ENCODE peak calls at places on chromosome X, in six cellular contexts. One of them, this sample, is unnamed.

GRCh38 chrX:20300822-20301221 is 34.1 kb upstream of the RPS6KA3 start:
- DNase-seq in HCT116: no peak
- DNase-seq in hepatocyte: no peak
- DNase-seq in MM.1S: no peak
- DNase-seq in PC-3: no peak
- DNase-seq in PC-9: no peak
- DNase-seq in this sample: no peak

GRCh38 chrX:40867352-40867751 is 132.0 kb upstream of the MED14 start:
- DNase-seq in PC-3: peak; percentile 70
- DNase-seq in HCT116: peak; percentile 8
- DNase-seq in MM.1S: no peak
- DNase-seq in PC-9: peak; percentile 18
- DNase-seq in hepatocyte: peak; percentile 54
- DNase-seq in this sample: no peak

GRCh38 chrX:1035206-1035605 is 177.2 kb downstream of the CRLF2 start:
- DNase-seq in HCT116: no peak
- DNase-seq in PC-3: no peak
- DNase-seq in PC-9: no peak
- DNase-seq in hepatocyte: no peak
- DNase-seq in MM.1S: no peak
- DNase-seq in this sample: no peak

GRCh38 chrX:72254835-72255234 is 16.0 kb upstream of the ERCC6L start:
- DNase-seq in HCT116: no peak
- DNase-seq in MM.1S: no peak
- DNase-seq in PC-9: no peak
- DNase-seq in PC-3: no peak
- DNase-seq in hepatocyte: no peak
- DNase-seq in this sample: no peak

GRCh38 chrX:10077425-10078188 is 79.2 kb upstream of the CLCN4 start:
- DNase-seq in PC-3: peak; percentile 82
- DNase-seq in HCT116: no peak
- DNase-seq in MM.1S: no peak
- DNase-seq in hepatocyte: no peak
- DNase-seq in PC-9: no peak
- DNase-seq in this sample: peak; percentile 50

GRCh38 chrX:68440940-68441339 is 7.6 kb upstream of the OPHN1 start:
- DNase-seq in hepatocyte: peak; percentile 71
- DNase-seq in HCT116: no peak
- DNase-seq in PC-3: peak; percentile 74
- DNase-seq in MM.1S: no peak
- DNase-seq in PC-9: peak; percentile 32
- DNase-seq in this sample: no peak

GRCh38 chrX:78624884-78625283 is 34.2 kb downstream of the RTL3 start:
- DNase-seq in PC-9: no peak
- DNase-seq in MM.1S: no peak
- DNase-seq in hepatocyte: no peak
- DNase-seq in PC-3: no peak
- DNase-seq in HCT116: no peak
- DNase-seq in this sample: no peak

GRCh38 chrX:53223068-53223693 is 1.8 kb downstream of the KDM5C start:
- DNase-seq in hepatocyte: no peak
- DNase-seq in PC-9: peak; percentile 15
- DNase-seq in HCT116: no peak
- DNase-seq in PC-3: peak; percentile 22
- DNase-seq in MM.1S: no peak
- DNase-seq in this sample: no peak

GRCh38 chrX:42530027-42530426 is 247.9 kb downstream of the PPP1R2C start:
- DNase-seq in PC-9: no peak
- DNase-seq in MM.1S: no peak
- DNase-seq in HCT116: no peak
- DNase-seq in PC-3: peak; percentile 25
- DNase-seq in hepatocyte: peak; percentile 38
- DNase-seq in this sample: no peak

GRCh38 chrX:78643874-78644273 is 15.3 kb downstream of the RTL3 start:
- DNase-seq in PC-9: no peak
- DNase-seq in PC-3: no peak
- DNase-seq in hepatocyte: no peak
- DNase-seq in MM.1S: no peak
- DNase-seq in HCT116: no peak
- DNase-seq in this sample: no peak

GRCh38 chrX:66163849-66164401 is at the start of gene HEPH:
- DNase-seq in MM.1S: no peak
- DNase-seq in HCT116: no peak
- DNase-seq in PC-9: no peak
- DNase-seq in PC-3: no peak
- DNase-seq in hepatocyte: peak; percentile 36
- DNase-seq in this sample: no peak

GRCh38 chrX:130071611-130072349 is 38.5 kb downstream of the ELF4 start:
- DNase-seq in PC-9: no peak
- DNase-seq in MM.1S: no peak
- DNase-seq in hepatocyte: peak; percentile 75
- DNase-seq in PC-3: no peak
- DNase-seq in HCT116: no peak
- DNase-seq in this sample: no peak

GRCh38 chrX:155148724-155149537 is 67.3 kb upstream of the VBP1 start:
- DNase-seq in MM.1S: no peak
- DNase-seq in hepatocyte: no peak
- DNase-seq in PC-3: peak; percentile 40
- DNase-seq in PC-9: no peak
- DNase-seq in HCT116: no peak
- DNase-seq in this sample: peak; percentile 17

GRCh38 chrX:107684956-107685385 is 56.7 kb downstream of the PRPS1 start:
- DNase-seq in HCT116: no peak
- DNase-seq in MM.1S: peak; percentile 30
- DNase-seq in PC-3: no peak
- DNase-seq in hepatocyte: peak; percentile 58
- DNase-seq in PC-9: peak; percentile 73
- DNase-seq in this sample: no peak

GRCh38 chrX:93422693-93423092 is 250.7 kb downstream of the NAP1L3 start:
- DNase-seq in hepatocyte: peak; percentile 76
- DNase-seq in PC-3: peak; percentile 58
- DNase-seq in PC-9: no peak
- DNase-seq in MM.1S: peak; percentile 38
- DNase-seq in HCT116: no peak
- DNase-seq in this sample: peak; percentile 1

GRCh38 chrX:46325312-46325877 is 219.8 kb downstream of the ZNF674 start:
- DNase-seq in MM.1S: no peak
- DNase-seq in HCT116: peak; percentile 86
- DNase-seq in hepatocyte: peak; percentile 44
- DNase-seq in PC-3: peak; percentile 96
- DNase-seq in PC-9: peak; percentile 84
- DNase-seq in this sample: no peak

GRCh38 chrX:118240359-118240758 is 105.5 kb upstream of the WDR44 start:
- DNase-seq in HCT116: no peak
- DNase-seq in hepatocyte: no peak
- DNase-seq in PC-9: no peak
- DNase-seq in MM.1S: no peak
- DNase-seq in PC-3: no peak
- DNase-seq in this sample: no peak

GRCh38 chrX:115562492-115562872 is 1.5 kb downstream of the PLS3 start:
- DNase-seq in MM.1S: no peak
- DNase-seq in HCT116: no peak
- DNase-seq in PC-3: peak; percentile 45
- DNase-seq in hepatocyte: peak; percentile 70
- DNase-seq in PC-9: peak; percentile 30
- DNase-seq in this sample: no peak

GRCh38 chrX:29872831-29873230 is 342.5 kb upstream of the MAGEB2 start:
- DNase-seq in PC-3: no peak
- DNase-seq in PC-9: no peak
- DNase-seq in MM.1S: no peak
- DNase-seq in HCT116: no peak
- DNase-seq in hepatocyte: no peak
- DNase-seq in this sample: no peak

GRCh38 chrX:1222511-1223252 is 10.2 kb upstream of the CRLF2 start:
- DNase-seq in hepatocyte: no peak
- DNase-seq in HCT116: no peak
- DNase-seq in MM.1S: no peak
- DNase-seq in PC-9: no peak
- DNase-seq in PC-3: peak; percentile 64
- DNase-seq in this sample: no peak

GRCh38 chrX:13001097-13001496 is 26.2 kb downstream of the TMSB4X start:
- DNase-seq in PC-3: peak; percentile 92
- DNase-seq in MM.1S: no peak
- DNase-seq in hepatocyte: no peak
- DNase-seq in PC-9: no peak
- DNase-seq in HCT116: no peak
- DNase-seq in this sample: no peak

GRCh38 chrX:51144828-51145442 is 187.7 kb upstream of the NUDT10 start:
- DNase-seq in MM.1S: peak; percentile 34
- DNase-seq in PC-9: peak; percentile 3
- DNase-seq in hepatocyte: peak; percentile 62
- DNase-seq in HCT116: no peak
- DNase-seq in PC-3: peak; percentile 48
- DNase-seq in this sample: peak; percentile 57

GRCh38 chrX:40068048-40068447 is 29.7 kb downstream of the BCOR start:
- DNase-seq in MM.1S: no peak
- DNase-seq in HCT116: no peak
- DNase-seq in PC-3: peak; percentile 45
- DNase-seq in PC-9: no peak
- DNase-seq in hepatocyte: no peak
- DNase-seq in this sample: no peak

GRCh38 chrX:47206316-47206715 is 12.2 kb upstream of the CDK16 start:
- DNase-seq in hepatocyte: no peak
- DNase-seq in MM.1S: no peak
- DNase-seq in HCT116: no peak
- DNase-seq in PC-9: no peak
- DNase-seq in PC-3: no peak
- DNase-seq in this sample: no peak

GRCh38 chrX:41923925-41924693 is 755 bp upstream of the CASK start:
- DNase-seq in HCT116: peak; percentile 22
- DNase-seq in PC-3: peak; percentile 61
- DNase-seq in PC-9: peak; percentile 2
- DNase-seq in MM.1S: peak; percentile 29
- DNase-seq in hepatocyte: peak; percentile 59
- DNase-seq in this sample: peak; percentile 61

GRCh38 chrX:85505801-85506200 is 126.3 kb upstream of the POF1B start:
- DNase-seq in MM.1S: no peak
- DNase-seq in PC-9: no peak
- DNase-seq in HCT116: no peak
- DNase-seq in hepatocyte: no peak
- DNase-seq in PC-3: no peak
- DNase-seq in this sample: no peak

GRCh38 chrX:9189286-9189685 is 155.4 kb upstream of the FAM9B start:
- DNase-seq in PC-9: no peak
- DNase-seq in HCT116: no peak
- DNase-seq in hepatocyte: no peak
- DNase-seq in MM.1S: no peak
- DNase-seq in PC-3: no peak
- DNase-seq in this sample: no peak

GRCh38 chrX:11562570-11562969 is 103.2 kb downstream of the ARHGAP6 start:
- DNase-seq in HCT116: no peak
- DNase-seq in MM.1S: no peak
- DNase-seq in PC-3: no peak
- DNase-seq in hepatocyte: no peak
- DNase-seq in PC-9: no peak
- DNase-seq in this sample: no peak

GRCh38 chrX:42117318-42117717 is 194.0 kb upstream of the CASK start:
- DNase-seq in HCT116: no peak
- DNase-seq in MM.1S: peak; percentile 80
- DNase-seq in hepatocyte: no peak
- DNase-seq in PC-9: no peak
- DNase-seq in PC-3: no peak
- DNase-seq in this sample: peak; percentile 36

GRCh38 chrX:46140272-46140671 is 404.9 kb downstream of the ZNF674 start:
- DNase-seq in HCT116: no peak
- DNase-seq in PC-9: no peak
- DNase-seq in MM.1S: no peak
- DNase-seq in hepatocyte: no peak
- DNase-seq in PC-3: no peak
- DNase-seq in this sample: no peak

GRCh38 chrX:7500386-7500785 is 342.6 kb upstream of the VCX start:
- DNase-seq in PC-9: no peak
- DNase-seq in PC-3: no peak
- DNase-seq in MM.1S: no peak
- DNase-seq in HCT116: no peak
- DNase-seq in hepatocyte: no peak
- DNase-seq in this sample: no peak

DNA sequence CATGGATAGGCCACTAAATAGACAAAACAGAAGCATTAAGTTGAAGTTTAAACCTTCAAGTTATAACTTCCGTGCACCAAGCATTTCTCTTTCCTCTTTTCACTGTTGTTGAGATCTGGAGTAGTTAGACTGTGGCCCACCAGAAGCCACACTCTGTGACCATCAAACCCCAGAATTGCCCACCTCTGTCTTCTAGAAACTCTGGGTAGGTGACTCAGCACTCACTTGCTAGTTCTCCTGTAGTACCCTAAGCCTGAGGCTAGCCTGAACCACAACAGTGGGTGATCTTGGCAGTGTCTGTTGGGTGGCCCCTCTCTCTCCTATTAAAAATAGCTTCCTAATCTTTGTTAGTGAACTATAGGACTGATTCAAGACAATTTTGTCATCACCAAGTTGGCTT is 24.6 kb upstream of the CD40LG start:
- DNase-seq in PC-9: no peak
- DNase-seq in HCT116: no peak
- DNase-seq in hepatocyte: no peak
- DNase-seq in MM.1S: no peak
- DNase-seq in PC-3: no peak
- DNase-seq in this sample: no peak
- H3K4me1 ChIP-seq in PC-9: no peaks in the 10 kb centered on the region
- H3K4me1 ChIP-seq in HCT116: no peaks in the 10 kb centered on the region
- H3K4me1 ChIP-seq in hepatocyte: no peaks in the 10 kb centered on the region
- H3K4me1 ChIP-seq in MM.1S: no peaks in the 10 kb centered on the region
- H3K4me1 ChIP-seq in PC-3: peaks cover 6% of the 10 kb centered on the region
- H3K4me1 ChIP-seq in this sample: no peaks in the 10 kb centered on the region

GRCh38 chrX:111445485-111445884 is 33.5 kb upstream of the DCX start:
- DNase-seq in MM.1S: peak; percentile 54
- DNase-seq in HCT116: peak; percentile 15
- DNase-seq in hepatocyte: peak; percentile 74
- DNase-seq in PC-9: no peak
- DNase-seq in PC-3: peak; percentile 62
- DNase-seq in this sample: peak; percentile 40
- TF ChIP-seq CTCF in MM.1S: peak; percentile 61
- TF ChIP-seq CTCF in HCT116: peak; percentile 23
- TF ChIP-seq CTCF in hepatocyte: peak; percentile 72
- TF ChIP-seq CTCF in PC-9: peak; percentile 65
- TF ChIP-seq CTCF in PC-3: peak; percentile 66
- TF ChIP-seq CTCF in this sample: peak; percentile 73

GRCh38 chrX:109268340-109268739 is 213.5 kb downstream of the GUCY2F start:
- DNase-seq in PC-3: no peak
- DNase-seq in MM.1S: no peak
- DNase-seq in hepatocyte: no peak
- DNase-seq in HCT116: peak; percentile 36
- DNase-seq in PC-9: no peak
- DNase-seq in this sample: no peak
- H3K9me2 ChIP-seq in PC-3: no peaks in the 10 kb centered on the region
- H3K9me2 ChIP-seq in MM.1S: no peaks in the 10 kb centered on the region
- H3K9me2 ChIP-seq in hepatocyte: no peaks in the 10 kb centered on the region
- H3K9me2 ChIP-seq in HCT116: no peaks in the 10 kb centered on the region
- H3K9me2 ChIP-seq in PC-9: no peaks in the 10 kb centered on the region
- H3K9me2 ChIP-seq in this sample: no peaks in the 10 kb centered on the region

DNA sequence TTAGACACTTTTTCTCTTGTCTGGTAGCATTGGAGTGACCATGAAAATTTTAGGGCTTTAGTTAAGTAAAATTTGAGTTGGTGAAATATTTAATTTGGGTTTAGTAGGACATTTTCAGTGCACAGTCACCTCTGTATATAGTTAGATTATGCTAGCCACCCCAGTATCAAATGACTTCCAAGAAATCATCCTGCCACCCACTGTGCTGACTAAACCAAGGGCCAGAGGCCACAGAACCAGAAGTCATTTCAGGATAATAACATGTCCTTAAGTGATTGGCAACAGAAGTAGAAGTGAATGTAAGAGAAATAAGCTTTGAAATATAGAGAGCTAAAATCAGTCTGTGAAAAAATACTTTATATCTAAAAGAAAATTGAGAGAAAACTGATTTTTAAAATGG is 124.0 kb upstream of the NRK start:
- DNase-seq in MM.1S: no peak
- DNase-seq in hepatocyte: no peak
- DNase-seq in PC-3: peak; percentile 21
- DNase-seq in HCT116: no peak
- DNase-seq in PC-9: peak; percentile 12
- DNase-seq in this sample: no peak
- H3K4me1 ChIP-seq in MM.1S: no peaks in the 10 kb centered on the region
- H3K4me1 ChIP-seq in hepatocyte: no peaks in the 10 kb centered on the region
- H3K4me1 ChIP-seq in PC-3: peaks cover 43% of the 10 kb centered on the region
- H3K4me1 ChIP-seq in HCT116: no peaks in the 10 kb centered on the region
- H3K4me1 ChIP-seq in PC-9: peaks cover 59% of the 10 kb centered on the region
- H3K4me1 ChIP-seq in this sample: no peaks in the 10 kb centered on the region